ENCODE peak calls at places on chromosomes 11 and 22, in five cellular contexts. One of them, this sample, is unnamed.

GRCh38 chr22:19853879-19854777 is 546 bp downstream of the GNB1L start:
- DNase-seq in neural crest cell: peak
- DNase-seq in brain microvascular endothelial cell: no peak
- DNase-seq in mesothelial cell of epicardium: no peak
- DNase-seq in H1: no peak
- DNase-seq in this sample: no peak

GRCh38 chr22:22902247-22902962 is 14.8 kb downstream of the IGLL5 start:
- DNase-seq in neural crest cell: no peak
- DNase-seq in brain microvascular endothelial cell: no peak
- DNase-seq in mesothelial cell of epicardium: no peak
- DNase-seq in H1: no peak
- DNase-seq in this sample: no peak

GRCh38 chr11:33552756-33553155 is 147.9 kb downstream of the C11orf91 start:
- DNase-seq in neural crest cell: no peak
- DNase-seq in brain microvascular endothelial cell: no peak
- DNase-seq in mesothelial cell of epicardium: no peak
- DNase-seq in H1: no peak
- DNase-seq in this sample: no peak

GRCh38 chr11:28756977-28757376 is 648.8 kb downstream of the METTL15 start:
- DNase-seq in neural crest cell: no peak
- DNase-seq in brain microvascular endothelial cell: peak
- DNase-seq in mesothelial cell of epicardium: no peak
- DNase-seq in H1: no peak
- DNase-seq in this sample: no peak

GRCh38 chr11:1197886-1198765 is 24.7 kb upstream of the MUC5B start:
- DNase-seq in neural crest cell: no peak
- DNase-seq in brain microvascular endothelial cell: no peak
- DNase-seq in mesothelial cell of epicardium: peak
- DNase-seq in H1: no peak
- DNase-seq in this sample: peak

GRCh38 chr22:23712256-23712655 is 21.4 kb downstream of the RGL4 start:
- DNase-seq in neural crest cell: no peak
- DNase-seq in brain microvascular endothelial cell: no peak
- DNase-seq in mesothelial cell of epicardium: no peak
- DNase-seq in H1: no peak
- DNase-seq in this sample: no peak

GRCh38 chr11:72617080-72617744 is 57.0 kb downstream of the PDE2A start:
- DNase-seq in neural crest cell: no peak
- DNase-seq in brain microvascular endothelial cell: peak
- DNase-seq in mesothelial cell of epicardium: no peak
- DNase-seq in H1: no peak
- DNase-seq in this sample: no peak

GRCh38 chr11:27395556-27396258 is 32.7 kb upstream of the CCDC34 start:
- DNase-seq in neural crest cell: no peak
- DNase-seq in brain microvascular endothelial cell: no peak
- DNase-seq in mesothelial cell of epicardium: no peak
- DNase-seq in H1: no peak
- DNase-seq in this sample: no peak

GRCh38 chr11:126397016-126397415 is 41.5 kb downstream of the ST3GAL4 start:
- DNase-seq in neural crest cell: no peak
- DNase-seq in brain microvascular endothelial cell: no peak
- DNase-seq in mesothelial cell of epicardium: no peak
- DNase-seq in H1: no peak
- DNase-seq in this sample: no peak

GRCh38 chr22:30605449-30606110 is 1.4 kb upstream of the TCN2 start:
- DNase-seq in neural crest cell: peak
- DNase-seq in brain microvascular endothelial cell: peak
- DNase-seq in mesothelial cell of epicardium: no peak
- DNase-seq in H1: no peak
- DNase-seq in this sample: no peak

GRCh38 chr22:24428751-24429410 is 1.5 kb downstream of the ADORA2A start:
- DNase-seq in neural crest cell: no peak
- DNase-seq in brain microvascular endothelial cell: no peak
- DNase-seq in mesothelial cell of epicardium: no peak
- DNase-seq in H1: no peak
- DNase-seq in this sample: no peak

GRCh38 chr22:38335077-38335476 is 17.8 kb upstream of the CSNK1E start:
- DNase-seq in neural crest cell: no peak
- DNase-seq in brain microvascular endothelial cell: no peak
- DNase-seq in mesothelial cell of epicardium: no peak
- DNase-seq in H1: no peak
- DNase-seq in this sample: no peak

GRCh38 chr22:30781271-30781875 is 86.7 kb downstream of the OSBP2 start:
- DNase-seq in neural crest cell: no peak
- DNase-seq in brain microvascular endothelial cell: no peak
- DNase-seq in mesothelial cell of epicardium: no peak
- DNase-seq in H1: no peak
- DNase-seq in this sample: no peak

GRCh38 chr11:35618497-35619029 is 303 bp downstream of the FJX1 start:
- DNase-seq in neural crest cell: no peak
- DNase-seq in brain microvascular endothelial cell: no peak
- DNase-seq in mesothelial cell of epicardium: no peak
- DNase-seq in H1: no peak
- DNase-seq in this sample: peak

GRCh38 chr22:46065733-46066454 is 84.4 kb upstream of the PPARA start:
- DNase-seq in neural crest cell: no peak
- DNase-seq in brain microvascular endothelial cell: no peak
- DNase-seq in mesothelial cell of epicardium: no peak
- DNase-seq in H1: no peak
- DNase-seq in this sample: no peak

GRCh38 chr11:31422703-31423102 is 53.0 kb downstream of the DNAJC24 start:
- DNase-seq in neural crest cell: no peak
- DNase-seq in brain microvascular endothelial cell: no peak
- DNase-seq in mesothelial cell of epicardium: no peak
- DNase-seq in H1: no peak
- DNase-seq in this sample: no peak

GRCh38 chr11:59555601-59556114 is 44.3 kb downstream of the OR4D9 start:
- DNase-seq in neural crest cell: no peak
- DNase-seq in brain microvascular endothelial cell: peak
- DNase-seq in mesothelial cell of epicardium: no peak
- DNase-seq in H1: no peak
- DNase-seq in this sample: no peak

GRCh38 chr11:110430267-110431211 is 791 bp downstream of the FDX1 start:
- DNase-seq in neural crest cell: peak
- DNase-seq in brain microvascular endothelial cell: no peak
- DNase-seq in mesothelial cell of epicardium: no peak
- DNase-seq in H1: no peak
- DNase-seq in this sample: no peak

GRCh38 chr11:130721736-130722135 is 194.5 kb downstream of the SNX19 start:
- DNase-seq in neural crest cell: no peak
- DNase-seq in brain microvascular endothelial cell: peak
- DNase-seq in mesothelial cell of epicardium: no peak
- DNase-seq in H1: no peak
- DNase-seq in this sample: no peak

GRCh38 chr11:122215244-122215992 is 99.4 kb upstream of the BLID start:
- DNase-seq in neural crest cell: peak
- DNase-seq in brain microvascular endothelial cell: peak
- DNase-seq in mesothelial cell of epicardium: peak
- DNase-seq in H1: peak
- DNase-seq in this sample: peak

GRCh38 chr11:9688716-9689511 is 25.0 kb downstream of the SWAP70 start:
- DNase-seq in neural crest cell: no peak
- DNase-seq in brain microvascular endothelial cell: peak
- DNase-seq in mesothelial cell of epicardium: no peak
- DNase-seq in H1: no peak
- DNase-seq in this sample: no peak

GRCh38 chr11:118881130-118881717 is 2.5 kb upstream of the CXCR5 start:
- DNase-seq in neural crest cell: no peak
- DNase-seq in brain microvascular endothelial cell: no peak
- DNase-seq in mesothelial cell of epicardium: no peak
- DNase-seq in H1: no peak
- DNase-seq in this sample: no peak

GRCh38 chr11:121802542-121802941 is 313.5 kb downstream of the BLID start:
- DNase-seq in neural crest cell: no peak
- DNase-seq in brain microvascular endothelial cell: no peak
- DNase-seq in mesothelial cell of epicardium: no peak
- DNase-seq in H1: peak
- DNase-seq in this sample: no peak

GRCh38 chr11:131099013-131099412 is 182.7 kb upstream of the SNX19 start:
- DNase-seq in neural crest cell: no peak
- DNase-seq in brain microvascular endothelial cell: peak
- DNase-seq in mesothelial cell of epicardium: no peak
- DNase-seq in H1: no peak
- DNase-seq in this sample: no peak

GRCh38 chr22:27512283-27512761 is 289.2 kb downstream of the MN1 start:
- DNase-seq in neural crest cell: no peak
- DNase-seq in brain microvascular endothelial cell: peak
- DNase-seq in mesothelial cell of epicardium: peak
- DNase-seq in H1: no peak
- DNase-seq in this sample: no peak

GRCh38 chr11:63906585-63906984 is 10.4 kb downstream of the RCOR2 start:
- DNase-seq in neural crest cell: no peak
- DNase-seq in brain microvascular endothelial cell: no peak
- DNase-seq in mesothelial cell of epicardium: no peak
- DNase-seq in H1: no peak
- DNase-seq in this sample: no peak

GRCh38 chr22:20549232-20549841 is 41.9 kb downstream of the MED15 start:
- DNase-seq in neural crest cell: no peak
- DNase-seq in brain microvascular endothelial cell: no peak
- DNase-seq in mesothelial cell of epicardium: no peak
- DNase-seq in H1: no peak
- DNase-seq in this sample: no peak

GRCh38 chr22:40081662-40082061 is 86.9 kb downstream of the FAM83F start:
- DNase-seq in neural crest cell: no peak
- DNase-seq in brain microvascular endothelial cell: no peak
- DNase-seq in mesothelial cell of epicardium: no peak
- DNase-seq in H1: no peak
- DNase-seq in this sample: no peak

GRCh38 chr11:74694536-74694935 is 36.7 kb downstream of the CHRDL2 start:
- DNase-seq in neural crest cell: no peak
- DNase-seq in brain microvascular endothelial cell: no peak
- DNase-seq in mesothelial cell of epicardium: no peak
- DNase-seq in H1: no peak
- DNase-seq in this sample: no peak

GRCh38 chr11:131371791-131372104 is 1.3 kb downstream of the NTM start:
- DNase-seq in neural crest cell: no peak
- DNase-seq in brain microvascular endothelial cell: no peak
- DNase-seq in mesothelial cell of epicardium: no peak
- DNase-seq in H1: no peak
- DNase-seq in this sample: no peak

GRCh38 chr11:12868315-12869073 is 140.6 kb upstream of the RASSF10 start:
- DNase-seq in neural crest cell: no peak
- DNase-seq in brain microvascular endothelial cell: no peak
- DNase-seq in mesothelial cell of epicardium: no peak
- DNase-seq in H1: no peak
- DNase-seq in this sample: no peak
- TF ChIP-seq CTCF in neural crest cell: no peak
- TF ChIP-seq CTCF in brain microvascular endothelial cell: peak
- TF ChIP-seq CTCF in mesothelial cell of epicardium: no peak
- TF ChIP-seq CTCF in H1: no peak
- TF ChIP-seq CTCF in this sample: peak

GRCh38 chr11:103907136-103907535 is 129.3 kb upstream of the DDI1 start:
- DNase-seq in neural crest cell: no peak
- DNase-seq in brain microvascular endothelial cell: no peak
- DNase-seq in mesothelial cell of epicardium: no peak
- DNase-seq in H1: no peak
- DNase-seq in this sample: no peak

GRCh38 chr11:103906291-103906850 is 130.1 kb upstream of the DDI1 start:
- DNase-seq in neural crest cell: no peak
- DNase-seq in brain microvascular endothelial cell: no peak
- DNase-seq in mesothelial cell of epicardium: no peak
- DNase-seq in H1: no peak
- DNase-seq in this sample: no peak

GRCh38 chr11:103907548-103908455 is 128.6 kb upstream of the DDI1 start:
- DNase-seq in neural crest cell: no peak
- DNase-seq in brain microvascular endothelial cell: peak
- DNase-seq in mesothelial cell of epicardium: no peak
- DNase-seq in H1: no peak
- DNase-seq in this sample: no peak

GRCh38 chr11:103910721-103911120 is 125.7 kb upstream of the DDI1 start:
- DNase-seq in neural crest cell: no peak
- DNase-seq in brain microvascular endothelial cell: no peak
- DNase-seq in mesothelial cell of epicardium: no peak
- DNase-seq in H1: no peak
- DNase-seq in this sample: no peak
- TF ChIP-seq CTCF in neural crest cell: no peak
- TF ChIP-seq CTCF in brain microvascular endothelial cell: no peak
- TF ChIP-seq CTCF in mesothelial cell of epicardium: no peak
- TF ChIP-seq CTCF in H1: no peak
- TF ChIP-seq CTCF in this sample: no peak

DNA sequence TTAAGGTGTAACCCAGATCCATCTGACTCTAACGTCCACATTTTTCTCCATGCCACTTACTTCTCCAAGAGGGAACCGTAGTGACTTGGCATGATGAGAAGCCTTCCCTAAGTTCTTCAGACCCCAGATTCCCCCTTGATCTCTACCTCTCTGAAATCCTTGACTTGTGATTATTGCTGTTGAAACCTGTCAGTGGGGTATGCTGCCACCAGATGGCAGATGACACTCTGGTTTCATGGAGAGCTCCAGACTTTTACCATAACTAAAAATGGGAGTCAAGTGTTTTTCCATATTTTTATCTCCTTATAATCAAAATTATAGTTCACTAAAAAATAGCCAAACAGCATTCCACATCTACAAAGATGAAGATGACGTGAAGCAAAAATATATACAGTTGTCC is 504.2 kb downstream of the SOX6 start:
- DNase-seq in neural crest cell: no peak
- DNase-seq in brain microvascular endothelial cell: peak
- DNase-seq in mesothelial cell of epicardium: no peak
- DNase-seq in H1: no peak
- DNase-seq in this sample: no peak
- TF ChIP-seq CTCF in neural crest cell: peak
- TF ChIP-seq CTCF in brain microvascular endothelial cell: peak
- TF ChIP-seq CTCF in mesothelial cell of epicardium: no peak
- TF ChIP-seq CTCF in H1: peak
- TF ChIP-seq CTCF in this sample: peak

DNA sequence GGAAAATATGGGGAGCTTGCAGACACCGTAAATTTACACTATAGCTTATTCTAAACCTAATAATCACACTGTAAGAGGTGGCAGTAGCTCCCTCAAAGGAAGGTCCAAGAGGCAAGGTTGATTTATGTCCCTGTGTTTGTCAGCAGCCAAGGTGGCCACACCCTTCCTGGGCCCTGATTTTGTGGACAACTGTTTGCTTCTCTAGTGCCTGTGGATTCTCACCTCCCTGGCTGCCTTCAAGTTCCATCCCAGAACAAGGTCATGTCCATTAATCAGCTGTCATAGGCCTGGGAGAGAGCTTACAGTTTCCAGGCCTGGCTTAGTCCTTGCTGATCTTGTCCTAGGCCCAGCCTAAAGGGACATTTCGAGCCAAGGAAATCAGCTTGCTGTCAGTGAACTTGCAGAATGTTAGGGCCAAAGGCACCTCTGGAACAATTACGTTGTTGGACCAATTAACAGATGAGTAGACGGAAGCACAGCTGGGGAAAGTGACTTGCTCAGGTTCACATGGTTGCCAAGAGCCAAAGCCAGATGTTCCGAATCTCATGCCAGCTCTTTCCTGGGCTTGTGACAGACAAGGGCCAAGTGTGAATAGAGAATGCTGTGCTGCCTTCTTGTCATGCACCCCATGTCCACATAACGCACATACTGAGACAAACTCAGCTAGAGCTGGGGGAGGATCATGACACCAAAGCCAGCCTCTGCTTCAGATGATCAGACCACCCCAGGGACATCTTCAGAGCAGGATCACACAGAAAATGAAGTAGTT is 616.1 kb downstream of the INSC start:
- DNase-seq in neural crest cell: no peak
- DNase-seq in brain microvascular endothelial cell: no peak
- DNase-seq in mesothelial cell of epicardium: no peak
- DNase-seq in H1: no peak
- DNase-seq in this sample: no peak
- TF ChIP-seq CTCF in neural crest cell: no peak
- TF ChIP-seq CTCF in brain microvascular endothelial cell: no peak
- TF ChIP-seq CTCF in mesothelial cell of epicardium: no peak
- TF ChIP-seq CTCF in H1: no peak
- TF ChIP-seq CTCF in this sample: no peak